ENCODE peak calls at places on chromosomes 2 and 18, in five cellular contexts. O is lung, Q is MG63, S is ovary, N is OCI-LY7. J is an unnamed sample.

GRCh38 chr18:24271381-24272331 is 126.0 kb downstream of the OSBPL1A start:
- DNase-seq in Q (peak; percentile 74), S (peak; percentile 76), N (no peak), O (peak; percentile 74), J (peak; percentile 70)

GRCh38 chr2:240259201-240259923 is 118.9 kb upstream of the OTOS start:
- DNase-seq in N (no peak), S (peak; percentile 90), O (no peak), Q (no peak), J (no peak)

GRCh38 chr2:229800997-229801754 is 86.8 kb upstream of the DNER start:
- DNase-seq in S (peak; percentile 51), Q (peak; percentile 50), N (peak; percentile 72), O (peak; percentile 48), J (peak; percentile 53)

GRCh38 chr2:223041527-223042109 is 10.4 kb upstream of the KCNE4 start:
- DNase-seq in S (peak; percentile 65), Q (peak; percentile 97), N (no peak), O (peak; percentile 64), J (peak; percentile 71)

GRCh38 chr2:166373951-166374350 is 1.8 kb downstream of the SCN9A start:
- DNase-seq in O (no peak), Q (peak; percentile 38), N (no peak), S (no peak), J (peak; percentile 89)

GRCh38 chr2:88538362-88538917 is 85.9 kb upstream of the FOXI3 start:
- DNase-seq in Q (no peak), S (no peak), N (no peak), O (no peak), J (peak; percentile 25)

GRCh38 chr2:55047677-55048299 is 2.5 kb downstream of the RTN4 start:
- DNase-seq in S (no peak), N (peak; percentile 44), O (no peak), Q (peak; percentile 46), J (peak; percentile 35)

GRCh38 chr2:201151127-201152074 is 31.5 kb upstream of the CASP10 start:
- DNase-seq in Q (peak; percentile 65), N (no peak), O (no peak), S (no peak), J (peak; percentile 16)

GRCh38 chr2:239389414-239390329 is 11.1 kb downstream of the HDAC4 start:
- DNase-seq in O (no peak), Q (no peak), S (no peak), N (no peak), J (no peak)

GRCh38 chr18:3889803-3890202 is 439.8 kb downstream of the TGIF1 start:
- DNase-seq in Q (peak; percentile 71), O (no peak), N (no peak), S (peak; percentile 16), J (no peak)

GRCh38 chr2:235546151-235546435 is 52.2 kb downstream of the AGAP1 start:
- DNase-seq in N (no peak), S (no peak), O (no peak), Q (no peak), J (no peak)

GRCh38 chr2:210663574-210663973 is 107.2 kb downstream of the CPS1 start:
- DNase-seq in Q (no peak), S (no peak), N (no peak), O (no peak), J (peak; percentile 2)

GRCh38 chr2:26720322-26721166 is 28.0 kb downstream of the KCNK3 start:
- DNase-seq in Q (peak; percentile 66), N (no peak), S (peak; percentile 93), O (peak; percentile 62), J (no peak)

GRCh38 chr2:236932711-236933300 is 152.9 kb upstream of the COPS8 start:
- DNase-seq in O (no peak), S (no peak), Q (no peak), N (no peak), J (no peak)

GRCh38 chr2:164992818-164993217 is 37.5 kb upstream of the SLC38A11 start:
- DNase-seq in S (peak; percentile 30), O (peak; percentile 43), Q (peak; percentile 58), N (peak; percentile 81), J (peak; percentile 50)

GRCh38 chr2:102975996-102976636 is 214.3 kb downstream of the TMEM182 start:
- DNase-seq in S (no peak), O (no peak), N (peak; percentile 2), Q (peak; percentile 38), J (peak; percentile 86)

GRCh38 chr2:105272176-105272575 is 30.6 kb downstream of the GPR45 start:
- DNase-seq in O (no peak), N (no peak), Q (no peak), S (no peak), J (no peak)

GRCh38 chr2:110166246-110166645 is 38.6 kb downstream of the NPHP1 start:
- DNase-seq in N (no peak), S (no peak), Q (no peak), O (no peak), J (no peak)

GRCh38 chr2:241808051-241808450 is 942 bp upstream of the NEU4 start:
- DNase-seq in Q (no peak), O (no peak), S (no peak), N (no peak), J (peak; percentile 38)

GRCh38 chr2:62461017-62461553 is 44.9 kb downstream of the TMEM17 start:
- DNase-seq in S (no peak), Q (no peak), O (no peak), N (no peak), J (no peak)

GRCh38 chr2:219289537-219290361 is 10.6 kb downstream of the DNAJB2 start:
- DNase-seq in N (no peak), Q (peak; percentile 85), S (peak; percentile 98), O (peak; percentile 51), J (peak; percentile 27)

GRCh38 chr2:224347181-224348051 is 54.5 kb downstream of the FAM124B start:
- DNase-seq in N (no peak), O (no peak), S (no peak), Q (no peak), J (no peak)

GRCh38 chr2:138485019-138485418 is 16.6 kb upstream of the SPOPL start:
- DNase-seq in N (no peak), Q (no peak), O (no peak), S (no peak), J (no peak)

GRCh38 chr2:127194447-127194846 is 25.7 kb downstream of the CYP27C1 start:
- DNase-seq in N (no peak), S (no peak), Q (no peak), O (no peak), J (no peak)

GRCh38 chr18:48828713-48829442 is 121.9 kb downstream of the SMAD7 start:
- DNase-seq in N (no peak), O (no peak), Q (no peak), S (peak; percentile 58), J (no peak)

GRCh38 chr2:164567335-164567989 is 53.8 kb downstream of the GRB14 start:
- DNase-seq in Q (no peak), S (no peak), O (no peak), N (no peak), J (no peak)

GRCh38 chr2:111617804-111618576 is 266.0 kb downstream of the ANAPC1 start:
- DNase-seq in O (no peak), S (no peak), N (no peak), Q (peak; percentile 92), J (peak; percentile 18)

GRCh38 chr2:128442891-128443302 is 124.2 kb upstream of the HS6ST1 start:
- DNase-seq in N (no peak), O (peak; percentile 29), Q (no peak), S (no peak), J (no peak)

GRCh38 chr2:232898592-232899541 is 28.8 kb downstream of the SNORC start:
- DNase-seq in O (no peak), S (no peak), N (no peak), Q (peak; percentile 25), J (no peak)

GRCh38 chr2:39593439-39594393 is 72.0 kb upstream of the TMEM178A start:
- DNase-seq in S (peak; percentile 21), O (peak; percentile 43), Q (peak; percentile 59), N (peak; percentile 26), J (peak; percentile 71)

GRCh38 chr2:104872866-104873688 is 19.2 kb downstream of the POU3F3 start:
- DNase-seq in N (peak; percentile 77), Q (peak; percentile 50), O (peak; percentile 64), S (no peak), J (peak; percentile 58)

GRCh38 chr2:143839456-143839855 is 680.5 kb downstream of the ZEB2 start:
- DNase-seq in Q (no peak), N (no peak), O (no peak), S (no peak), J (no peak)

GRCh38 chr2:7989823-7990222 is 692.0 kb upstream of the ID2 start:
- DNase-seq in Q (no peak), N (no peak), O (no peak), S (no peak), J (no peak)

GRCh38 chr2:24011278-24012104 is 1.6 kb downstream of the MFSD2B start:
- DNase-seq in S (no peak), N (no peak), Q (no peak), O (no peak), J (no peak)

GRCh38 chr2:96262306-96262705 is 3.5 kb downstream of the TMEM127 start:
- DNase-seq in O (no peak), Q (no peak), N (no peak), S (no peak), J (no peak)

GRCh38 chr2:95292623-95293260 is 4.4 kb upstream of the KCNIP3 start:
- DNase-seq in O (no peak), Q (no peak), S (no peak), N (no peak), J (no peak)

GRCh38 chr2:223972656-223973102 is 15.4 kb downstream of the MRPL44 start:
- DNase-seq in Q (no peak), S (no peak), O (no peak), N (no peak), J (peak; percentile 11)

GRCh38 chr2:207734636-207735512 is 23.4 kb downstream of the CCNYL1 start:
- DNase-seq in S (no peak), Q (no peak), N (no peak), O (no peak), J (no peak)
- H3K36me3 ChIP-seq in S (no peaks in the 10 kb centered on the region), Q (peaks cover 11% of the 10 kb centered on the region), N (peaks cover 28% of the 10 kb centered on the region), O (peaks cover 8% of the 10 kb centered on the region), J (no peaks in the 10 kb centered on the region)

GRCh38 chr2:172540421-172540820 is 15.5 kb upstream of the PDK1 start:
- DNase-seq in O (no peak), Q (no peak), N (no peak), S (no peak), J (no peak)
- H3K9me3 ChIP-seq in O (no peaks in the 10 kb centered on the region), Q (peaks cover 7% of the 10 kb centered on the region), N (peaks cover 19% of the 10 kb centered on the region), S (no peaks in the 10 kb centered on the region), J (no peaks in the 10 kb centered on the region)

GRCh38 chr2:216450784-216451183 is 38.5 kb downstream of the SMARCAL1 start:
- DNase-seq in Q (no peak), S (no peak), O (no peak), N (no peak), J (no peak)
- H3K36me3 ChIP-seq in Q (peaks cover 89% of the 10 kb centered on the region), S (no peaks in the 10 kb centered on the region), O (peaks cover 49% of the 10 kb centered on the region), N (peaks cover 87% of the 10 kb centered on the region), J (peaks cover 45% of the 10 kb centered on the region)

DNA sequence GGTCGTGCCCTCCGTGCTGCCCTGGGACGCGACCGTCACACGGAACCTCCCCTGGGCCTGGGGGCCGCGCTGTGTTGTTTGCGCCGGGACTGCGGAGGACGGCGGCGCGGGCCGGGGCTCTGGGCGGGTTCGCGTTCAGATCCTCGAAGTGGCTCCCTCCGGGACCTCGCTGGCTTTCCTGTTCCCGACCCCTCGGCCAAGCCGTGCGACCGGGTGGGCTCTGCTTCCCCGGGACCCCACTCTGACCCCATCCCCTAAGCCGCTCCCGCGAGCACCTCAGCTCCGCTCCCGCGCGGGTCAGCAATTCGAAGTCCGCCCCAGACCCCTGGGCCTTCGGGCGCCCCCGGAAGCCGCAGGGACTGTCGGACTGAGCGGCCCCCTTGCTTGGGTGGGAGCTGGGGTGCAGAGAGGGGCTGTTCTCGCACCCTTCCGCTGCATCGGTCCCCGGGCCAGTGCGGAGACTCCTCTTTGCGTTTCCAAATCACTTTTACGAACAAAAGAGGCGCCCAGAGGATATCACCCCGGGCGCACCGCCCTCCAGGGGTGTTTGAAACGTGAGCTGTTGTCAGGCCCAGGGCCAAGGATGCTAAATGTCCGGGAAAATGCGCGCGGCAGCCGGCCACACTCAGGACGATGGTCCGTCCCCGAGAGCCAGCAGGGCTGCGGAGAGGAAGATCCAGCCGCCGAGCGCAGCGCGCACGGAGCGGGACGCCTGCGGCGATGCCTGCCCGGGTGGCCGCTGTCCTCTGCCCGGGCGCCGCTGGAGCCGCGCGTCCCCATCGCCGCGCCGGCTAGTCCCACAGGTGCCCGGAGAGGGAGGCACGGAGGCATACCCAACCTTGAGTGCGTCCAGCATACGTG is 73.5 kb downstream of the ZCCHC2 start:
- DNase-seq in N (no peak), O (no peak), Q (peak; percentile 11), S (no peak), J (no peak)
- H3K9me3 ChIP-seq in N (no peaks in the 10 kb centered on the region), O (no peaks in the 10 kb centered on the region), Q (peaks cover 2% of the 10 kb centered on the region), S (no peaks in the 10 kb centered on the region), J (no peaks in the 10 kb centered on the region)